ENCODE peak calls at places on chromosomes 4 and X, in four cellular contexts. P is astrocyte of the spinal cord, J is neural crest cell, W is GM06990. C is an unnamed sample.

GRCh38 chrX:2707334-2707760 is 16.3 kb downstream of the CD99 start:
- DNase-seq in P (peak), J (no peak), W (peak), C (no peak)

GRCh38 chr4:137125011-137125410 is 407.3 kb downstream of the PCDH18 start:
- DNase-seq in P (peak), J (no peak), W (no peak), C (no peak)

GRCh38 chr4:53937918-53938317 is 126.5 kb downstream of the CHIC2 start:
- DNase-seq in P (peak), J (no peak), W (no peak), C (no peak)

GRCh38 chr4:109005523-109005922 is 242.7 kb upstream of the ETNPPL start:
- DNase-seq in P (peak), J (no peak), W (no peak), C (no peak)

GRCh38 chr4:12924728-12925320 is 559.3 kb downstream of the RAB28 start:
- DNase-seq in P (no peak), J (no peak), W (no peak), C (no peak)

GRCh38 chr4:185965456-185966384 is 103.2 kb upstream of the TLR3 start:
- DNase-seq in P (no peak), J (no peak), W (peak), C (no peak)

GRCh38 chr4:124941267-124941666 is 228.7 kb upstream of the ANKRD50 start:
- DNase-seq in P (peak), J (no peak), W (no peak), C (no peak)

GRCh38 chr4:110675406-110675805 is 52.5 kb upstream of the PITX2 start:
- DNase-seq in P (no peak), J (no peak), W (no peak), C (no peak)

GRCh38 chrX:13469963-13470679 is 99.3 kb upstream of the EGFL6 start:
- DNase-seq in P (no peak), J (no peak), W (no peak), C (no peak)

GRCh38 chrX:97402903-97403302 is 519.2 kb downstream of the RPA4 start:
- DNase-seq in P (no peak), J (no peak), W (no peak), C (no peak)

GRCh38 chr4:184978211-184978610 is 40.1 kb upstream of the HELT start:
- DNase-seq in P (no peak), J (no peak), W (no peak), C (no peak)

GRCh38 chr4:47741200-47741599 is 96.7 kb downstream of the CORIN start:
- DNase-seq in P (no peak), J (no peak), W (no peak), C (no peak)

C was measured in NCI-H2227 treated with DMSO at 0.1 percent for 48 hours.